ENCODE peak calls at places on chromosomes 2 and 18, in ten cellular contexts. K is T1000; F is non-pigmented ciliary epithelial cell; L is HT1080; Q is D341Med; G is M059J; U is T-helper 2 cell; N is GM03348; C is activated CD4-positive, alpha-beta T cell treated with anti-CD3 and anti-CD28 coated beads, Interleukin-2, amount 50 U/mL, for 4 hours; V is WTC11. I is an unnamed sample.

GRCh38 chr2:120177973-120178372 is 45.2 kb downstream of the TMEM185B start:
- DNase-seq in K (no peak), F (no peak), L (no peak), Q (no peak), G (no peak), U (no peak), N (no peak), C (no peak), V (no peak), I (no peak)

GRCh38 chr2:262117-262516 is 1.7 kb downstream of the SH3YL1 start:
- DNase-seq in K (no peak), F (no peak), L (no peak), Q (no peak), G (no peak), U (no peak), N (no peak), C (no peak), V (no peak), I (no peak)

GRCh38 chr2:120863173-120863545 is 127.5 kb downstream of the GLI2 start:
- DNase-seq in K (no peak), F (no peak), L (no peak), Q (no peak), G (no peak), U (no peak), N (no peak), C (no peak), V (no peak), I (no peak)

GRCh38 chr18:74378179-74378682 is 62.6 kb downstream of the C18orf63 start:
- DNase-seq in K (no peak), F (no peak), L (peak), Q (no peak), G (no peak), U (no peak), N (peak), C (no peak), V (no peak), I (no peak)

GRCh38 chr2:73238149-73238548 is 4.0 kb downstream of the CCT7 start:
- DNase-seq in K (no peak), F (no peak), L (no peak), Q (no peak), G (no peak), U (no peak), N (no peak), C (no peak), V (no peak), I (no peak)

GRCh38 chr18:43692291-43692690 is 415.0 kb upstream of the SYT4 start:
- DNase-seq in K (no peak), F (peak), L (peak), Q (no peak), G (peak), U (no peak), N (peak), C (no peak), V (no peak), I (peak)

GRCh38 chr2:161983896-161984295 is 90.1 kb downstream of the DPP4 start:
- DNase-seq in K (no peak), F (peak), L (peak), Q (no peak), G (no peak), U (no peak), N (no peak), C (no peak), V (no peak), I (peak)

GRCh38 chr2:203804070-203804469 is 63.5 kb upstream of the CTLA4 start:
- DNase-seq in K (peak), F (peak), L (peak), Q (no peak), G (peak), U (no peak), N (peak), C (peak), V (no peak), I (peak)

GRCh38 chr2:84716564-84716963 is 164.3 kb downstream of the TRABD2A start:
- DNase-seq in K (no peak), F (no peak), L (no peak), Q (no peak), G (no peak), U (no peak), N (no peak), C (no peak), V (no peak), I (no peak)

GRCh38 chr2:105087273-105087672 is 49.4 kb downstream of the MRPS9 start:
- DNase-seq in K (no peak), F (no peak), L (no peak), Q (no peak), G (no peak), U (no peak), N (no peak), C (no peak), V (no peak), I (no peak)

I was measured in LHCN-M2.